ENCODE peak calls at places on chromosomes 5 and 9, in seven cellular contexts. E is trophoblast cell, F is H9, P is neuronal stem cell, U is H1, S is IMR-90, W is mesenchymal stem cell. Y is an unnamed sample.

GRCh38 chr5:82106806-82107205 is 135.0 kb downstream of the ATG10 start:
- DNase-seq in P (no peak), S (no peak), E (no peak), F (no peak), U (no peak), W (peak), Y (peak)

GRCh38 chr5:150065346-150065745 is 21.0 kb downstream of the CSF1R start:
- DNase-seq in U (no peak), P (no peak), E (no peak), F (no peak), W (peak), S (peak), Y (no peak)

GRCh38 chr5:34833991-34834793 is 4.8 kb upstream of the TTC23L start:
- DNase-seq in E (no peak), S (no peak), P (no peak), U (peak), W (peak), F (peak), Y (peak)

GRCh38 chr9:96327694-96328352 is 25.8 kb upstream of the HSD17B3 start:
- DNase-seq in S (peak), E (peak), U (no peak), P (peak), W (peak), F (no peak), Y (peak)

GRCh38 chr5:160508780-160509361 is 87.2 kb downstream of the PTTG1 start:
- DNase-seq in F (peak), U (peak), E (peak), S (peak), P (peak), W (peak), Y (peak)

GRCh38 chr5:134662971-134663370 is 14.4 kb downstream of the SEC24A start:
- DNase-seq in E (no peak), P (no peak), S (no peak), U (no peak), F (no peak), W (no peak), Y (no peak)

GRCh38 chr5:72032769-72033168 is 74.5 kb upstream of the MAP1B start:
- DNase-seq in W (no peak), F (no peak), P (peak), S (no peak), E (no peak), U (no peak), Y (peak)

GRCh38 chr9:123360161-123361085 is 4.4 kb downstream of the CRB2 start:
- DNase-seq in S (no peak), E (no peak), U (peak), W (peak), F (peak), P (peak), Y (peak)

GRCh38 chr9:69324549-69325401 is at the start of gene ENTREP1:
- DNase-seq in P (peak), S (no peak), U (no peak), W (peak), E (peak), F (peak), Y (peak)

GRCh38 chr9:130755377-130756007 is 61.9 kb downstream of the EXOSC2 start:
- DNase-seq in U (no peak), E (no peak), W (no peak), P (no peak), S (no peak), F (no peak), Y (no peak)

GRCh38 chr5:43227655-43228054 is 35.6 kb downstream of the NIM1K start:
- DNase-seq in U (no peak), F (no peak), P (no peak), S (peak), E (no peak), W (peak), Y (peak)

GRCh38 chr5:139293199-139293503 is 389 bp upstream of the MATR3 start:
- DNase-seq in F (no peak), P (no peak), E (no peak), S (no peak), W (no peak), U (no peak), Y (no peak)

GRCh38 chr5:172896465-172896864 is 62.4 kb downstream of the ERGIC1 start:
- DNase-seq in W (peak), E (no peak), U (no peak), P (no peak), S (no peak), F (no peak), Y (no peak)

GRCh38 chr9:70954607-70955143 is 166.7 kb downstream of the TRPM3 start:
- DNase-seq in S (no peak), P (no peak), W (no peak), E (no peak), F (no peak), U (no peak), Y (peak)

GRCh38 chr5:175895701-175896102 is 24.3 kb downstream of the CPLX2 start:
- DNase-seq in W (no peak), E (no peak), F (no peak), P (no peak), U (no peak), S (no peak), Y (peak)

GRCh38 chr9:89639961-89640360 is 35.1 kb downstream of the GADD45G start:
- DNase-seq in S (no peak), W (no peak), P (no peak), F (no peak), U (no peak), E (no peak), Y (no peak)

GRCh38 chr9:34035656-34036055 is 13.0 kb downstream of the UBAP2 start:
- DNase-seq in U (no peak), W (no peak), F (no peak), S (no peak), E (peak), P (no peak), Y (peak)

GRCh38 chr5:16467363-16468219 is 2.0 kb upstream of the ZNF622 start:
- DNase-seq in F (no peak), E (no peak), S (peak), W (peak), P (no peak), U (no peak), Y (no peak)

GRCh38 chr5:163950248-163950647 is 444.8 kb downstream of the MAT2B start:
- DNase-seq in F (no peak), U (no peak), S (no peak), P (no peak), W (no peak), E (no peak), Y (no peak)

GRCh38 chr5:159430361-159431018 is 100.2 kb upstream of the IL12B start:
- DNase-seq in W (no peak), U (no peak), E (no peak), S (no peak), P (no peak), F (no peak), Y (no peak)
- H3K18ac ChIP-seq in W (no peak), U (no peak), E (no peak), S (no peak), P (no peak), F (no peak), Y (no peak)

DNA sequence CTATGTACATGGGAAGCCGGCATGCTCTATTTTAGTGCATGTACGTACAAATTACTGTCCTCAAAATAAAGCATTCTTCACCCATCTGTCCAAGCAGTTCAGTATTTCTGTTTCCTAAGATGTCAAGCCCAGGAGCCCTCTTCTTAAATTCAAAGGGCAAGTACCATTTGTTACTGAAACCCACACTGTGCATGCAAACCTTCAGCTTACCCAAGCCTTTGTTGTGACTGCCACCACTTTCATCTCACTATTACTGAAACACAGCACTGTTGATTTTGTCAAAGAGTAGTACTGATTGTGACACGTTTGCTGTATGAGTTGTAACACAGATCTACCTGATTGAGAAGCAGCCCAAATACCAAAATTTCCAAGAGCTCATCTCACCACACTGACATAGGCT is 390.4 kb upstream of the IZUMO3 start:
- DNase-seq in E (no peak), U (no peak), W (no peak), F (no peak), P (no peak), S (no peak), Y (no peak)
- H3K18ac ChIP-seq in E (no peak), U (no peak), W (no peak), F (no peak), P (no peak), S (no peak), Y (no peak)

DNA sequence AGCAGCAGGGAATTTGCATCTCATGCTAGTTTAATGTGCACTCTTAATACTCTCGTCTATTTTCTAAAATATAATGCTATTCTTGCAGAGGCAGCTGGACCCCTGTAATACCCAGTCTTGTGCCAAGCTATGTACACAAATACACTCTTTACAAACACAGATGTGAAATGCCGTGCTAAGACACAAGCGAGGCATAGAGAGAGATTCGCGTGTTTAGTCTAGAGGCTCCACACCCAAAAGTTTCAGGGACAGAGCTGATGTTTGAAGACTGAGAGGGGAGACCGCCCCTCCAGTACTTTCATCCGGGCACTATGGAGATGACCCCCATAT is 1.2 kb downstream of the DPYSL3 start:
- DNase-seq in E (no peak), W (peak), U (no peak), P (no peak), F (no peak), S (peak), Y (no peak)
- H3K18ac ChIP-seq in E (no peak), W (peak), U (no peak), P (no peak), F (no peak), S (no peak), Y (no peak)

DNA sequence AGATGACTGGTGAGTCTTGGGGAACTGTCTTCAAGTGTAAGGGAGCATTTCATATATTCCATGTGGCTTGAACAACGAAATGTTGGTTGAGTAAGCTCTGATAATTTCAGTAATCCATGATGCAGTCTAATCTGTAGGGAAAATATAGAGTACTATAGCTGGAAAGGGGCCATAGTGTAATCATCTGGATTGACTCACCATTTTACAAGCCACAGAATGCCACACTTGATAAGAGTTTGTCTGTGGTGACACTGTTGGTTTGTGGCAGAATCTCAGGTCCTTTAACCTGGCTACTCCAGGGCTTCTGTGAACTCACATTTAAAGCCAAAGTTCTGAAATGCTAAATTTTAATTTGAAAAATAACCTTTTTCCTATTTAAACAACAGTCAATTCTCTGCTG is 16.3 kb upstream of the MAML1 start:
- DNase-seq in W (no peak), S (peak), E (no peak), F (no peak), U (no peak), P (no peak), Y (no peak)
- H3K18ac ChIP-seq in W (no peak), S (no peak), E (no peak), F (no peak), U (no peak), P (no peak), Y (no peak)

DNA sequence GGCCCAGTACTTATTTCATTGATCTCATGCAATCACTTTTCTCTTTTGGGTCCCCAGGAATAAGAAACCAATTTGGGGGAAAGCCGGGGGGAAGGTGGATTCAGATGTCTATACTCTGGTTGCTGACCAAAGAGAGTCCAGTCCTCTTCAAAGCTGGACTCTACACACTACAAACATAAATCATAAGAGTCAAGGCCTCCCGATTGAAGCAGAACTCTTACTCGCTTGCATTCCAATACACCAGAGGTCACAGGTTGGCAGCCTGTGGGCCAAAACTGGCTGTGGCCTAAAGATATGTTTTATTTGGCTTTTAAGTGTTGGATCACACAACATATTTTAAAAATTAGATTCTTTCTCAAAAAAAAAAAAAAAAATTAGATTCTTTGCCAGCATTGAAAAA is 311.4 kb upstream of the MSX2 start:
- DNase-seq in S (no peak), U (no peak), F (no peak), P (no peak), E (no peak), W (no peak), Y (no peak)
- H3K18ac ChIP-seq in S (no peak), U (no peak), F (no peak), P (no peak), E (no peak), W (no peak), Y (no peak)

GRCh38 chr5:148639081-148639480 is 15.2 kb downstream of the HTR4 start:
- DNase-seq in S (no peak), P (no peak), W (no peak), U (no peak), E (no peak), F (no peak), Y (peak)

GRCh38 chr5:148632280-148632679 is 22.0 kb downstream of the HTR4 start:
- DNase-seq in W (no peak), P (no peak), U (no peak), S (no peak), E (no peak), F (no peak), Y (no peak)

GRCh38 chr5:148632978-148633377 is 21.3 kb downstream of the HTR4 start:
- DNase-seq in P (no peak), W (no peak), U (no peak), F (no peak), S (no peak), E (no peak), Y (no peak)

GRCh38 chr5:148635321-148636083 is 18.8 kb downstream of the HTR4 start:
- DNase-seq in F (no peak), U (no peak), W (no peak), P (no peak), S (no peak), E (no peak), Y (no peak)

GRCh38 chr5:148636353-148636752 is 18.0 kb downstream of the HTR4 start:
- DNase-seq in S (no peak), W (no peak), U (no peak), P (no peak), E (no peak), F (no peak), Y (no peak)
- H3K18ac ChIP-seq in S (no peak), W (no peak), U (no peak), P (no peak), E (no peak), F (no peak), Y (no peak)

DNA sequence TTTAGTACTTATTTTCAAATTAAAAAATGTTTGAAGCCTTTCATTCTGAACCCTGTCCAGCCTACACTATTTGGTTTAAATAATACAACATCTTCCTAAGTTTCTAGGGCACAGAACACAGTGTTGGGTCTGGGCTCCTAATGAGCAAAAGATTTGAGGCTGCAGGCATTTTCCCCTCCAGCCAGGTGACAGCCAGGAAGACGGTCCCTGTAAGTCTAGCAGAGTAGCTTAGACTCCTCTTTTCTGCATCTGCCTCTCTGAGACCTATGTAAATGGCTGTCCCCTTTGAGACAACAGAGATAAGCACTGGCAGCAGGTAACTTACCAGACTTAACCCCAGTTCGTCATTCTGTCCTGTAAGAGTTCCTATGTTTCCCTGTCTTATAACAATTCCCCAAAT is 141.8 kb downstream of the CDC42SE2 start:
- DNase-seq in U (no peak), W (no peak), F (no peak), P (no peak), S (no peak), E (no peak), Y (no peak)
- H3K18ac ChIP-seq in U (no peak), W (no peak), F (no peak), P (no peak), S (no peak), E (no peak), Y (no peak)

DNA sequence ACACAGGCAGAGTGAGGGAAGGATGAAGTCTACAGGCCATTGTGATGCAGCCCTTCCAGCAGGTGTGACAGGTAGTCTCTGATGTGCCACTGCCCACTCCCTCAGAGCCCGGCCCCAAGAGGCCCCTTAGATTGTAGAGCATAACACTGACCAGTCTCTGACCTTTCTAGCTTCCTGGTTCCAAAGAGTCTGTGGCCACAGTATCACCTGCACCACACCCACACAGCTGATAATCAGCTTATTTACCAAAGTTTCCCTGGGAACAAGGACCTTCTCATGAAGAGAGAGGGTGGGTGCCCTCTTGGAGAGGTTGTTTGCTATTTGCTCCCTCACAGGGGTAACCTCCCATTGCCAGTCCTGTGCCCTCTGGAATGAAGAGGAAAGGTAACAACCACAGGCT is 11.0 kb upstream of the ACER2 start:
- DNase-seq in W (no peak), S (no peak), U (no peak), E (no peak), P (no peak), F (no peak), Y (no peak)
- H3K18ac ChIP-seq in W (no peak), S (no peak), U (no peak), E (no peak), P (no peak), F (no peak), Y (no peak)

DNA sequence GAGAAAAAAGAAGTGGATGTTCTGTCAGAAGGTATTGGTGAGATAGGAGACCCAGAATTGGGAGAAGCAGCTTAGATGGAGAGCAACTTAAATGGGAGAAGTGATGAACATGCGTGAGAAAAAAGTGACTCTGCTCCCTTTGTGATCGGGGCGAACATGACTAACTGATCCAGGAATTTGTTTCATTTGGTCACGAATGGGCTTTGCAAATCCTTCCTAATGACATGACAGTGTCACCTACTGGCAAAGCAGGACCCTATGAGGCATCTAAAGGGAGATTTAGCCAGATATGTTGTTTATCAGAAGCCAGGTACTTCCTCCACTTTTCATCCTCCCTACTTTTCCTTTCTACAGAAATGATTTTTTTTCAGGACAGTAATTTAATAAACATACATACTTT is 787.4 kb upstream of the RGMB start:
- DNase-seq in E (no peak), U (peak), S (peak), W (peak), P (no peak), F (peak), Y (peak)
- H3K18ac ChIP-seq in E (no peak), U (no peak), S (no peak), W (no peak), P (no peak), F (no peak), Y (no peak)

Y was measured in mesendoderm.